ENCODE peak calls at places on chromosomes 13 and 19, in eight cellular contexts. G is HFFc6; P is B cell; K is CD4-positive, alpha-beta memory T cell; D is stimulated activated CD8-positive, alpha-beta memory T cell treated with anti-CD3 and anti-CD28 coated beads, Interleukin-4, amount 100 ng/mL, for 48 hours; C is AG09309; E is cardiac fibroblast; V is NCI-H345. Q is an unnamed sample.

GRCh38 chr13:98853791-98854191 is 101.3 kb upstream of the SLC15A1 start:
- DNase-seq in G (peak; percentile 53), P (no peak), K (no peak), D (peak; percentile 84), C (peak; percentile 68), E (peak; percentile 37), V (no peak), Q (no peak)

GRCh38 chr13:110937511-110938303 is 22.8 kb upstream of the ANKRD10 start:
- DNase-seq in G (no peak), P (no peak), K (no peak), D (no peak), C (no peak), E (no peak), V (no peak), Q (no peak)

GRCh38 chr19:41929536-41930071 is 1.4 kb upstream of the ERFL start:
- DNase-seq in G (no peak), P (no peak), K (no peak), D (no peak), C (no peak), E (no peak), V (no peak), Q (no peak)

GRCh38 chr19:53015730-53016129 is 2.0 kb downstream of the ERVV-1 start:
- DNase-seq in G (no peak), P (no peak), K (no peak), D (no peak), C (no peak), E (no peak), V (no peak), Q (no peak)

GRCh38 chr13:71864981-71865857 is 1.8 kb downstream of the DACH1 start:
- DNase-seq in G (no peak), P (no peak), K (no peak), D (no peak), C (no peak), E (no peak), V (peak; percentile 56), Q (peak; percentile 65)

GRCh38 chr19:29499261-29499920 is 26.4 kb upstream of the VSTM2B start:
- DNase-seq in G (no peak), P (no peak), K (no peak), D (no peak), C (no peak), E (no peak), V (no peak), Q (no peak)

GRCh38 chr19:20247016-20247683 is 80.1 kb downstream of the ZNF486 start:
- DNase-seq in G (no peak), P (peak; percentile 51), K (peak; percentile 32), D (peak; percentile 42), C (no peak), E (peak; percentile 3), V (peak; percentile 1), Q (no peak)

GRCh38 chr13:112744306-112745021 is 54.6 kb downstream of the ATP11A start:
- DNase-seq in G (peak; percentile 49), P (no peak), K (no peak), D (no peak), C (no peak), E (peak; percentile 51), V (peak; percentile 29), Q (no peak)

GRCh38 chr13:41941174-41941573 is 19.7 kb downstream of the VWA8 start:
- DNase-seq in G (no peak), P (no peak), K (no peak), D (no peak), C (no peak), E (peak; percentile 44), V (no peak), Q (no peak)

GRCh38 chr19:1223018-1223855 is 14.6 kb downstream of the CBARP start:
- DNase-seq in G (no peak), P (no peak), K (no peak), D (no peak), C (no peak), E (peak; percentile 51), V (no peak), Q (no peak)

GRCh38 chr13:104635879-104636278 is 1569.7 kb upstream of the SLC10A2 start:
- DNase-seq in G (no peak), P (no peak), K (no peak), D (no peak), C (no peak), E (no peak), V (no peak), Q (no peak)

GRCh38 chr13:20609145-20609544 is 42.2 kb downstream of the IFT88 start:
- DNase-seq in G (peak; percentile 77), P (no peak), K (no peak), D (no peak), C (peak; percentile 41), E (peak; percentile 65), V (no peak), Q (no peak)

GRCh38 chr19:55550321-55550650 is 4.9 kb upstream of the SBK3 start:
- DNase-seq in G (peak; percentile 14), P (no peak), K (no peak), D (no peak), C (no peak), E (no peak), V (no peak), Q (no peak)

GRCh38 chr13:79825959-79826358 is 345.0 kb downstream of the NDFIP2 start:
- DNase-seq in G (no peak), P (no peak), K (no peak), D (no peak), C (no peak), E (no peak), V (no peak), Q (no peak)